ENCODE peak calls at places on chromosome 10, in eight cellular contexts. One of them, this sample, is unnamed. For H3K4me1 and H3K27me3, the result is how much of the 10 kb centered on the place peaks cover.

GRCh38 chr10:79446451-79447020 is 1.1 kb upstream of the ZCCHC24 start:
- DNase-seq in fibroblast of lung: no peak
- DNase-seq in GM12878: no peak
- DNase-seq in PC-3: peak
- DNase-seq in endothelial cell of umbilical vein: peak
- DNase-seq in K562: peak
- DNase-seq in mesenchymal stem cell: no peak
- DNase-seq in IMR-90: no peak
- DNase-seq in this sample: peak

GRCh38 chr10:16788125-16788524 is 29.1 kb downstream of the RSU1 start:
- DNase-seq in fibroblast of lung: no peak
- DNase-seq in GM12878: no peak
- DNase-seq in PC-3: no peak
- DNase-seq in endothelial cell of umbilical vein: no peak
- DNase-seq in K562: no peak
- DNase-seq in mesenchymal stem cell: no peak
- DNase-seq in IMR-90: no peak
- DNase-seq in this sample: no peak

GRCh38 chr10:62527019-62527827 is 153.1 kb downstream of the ZNF365 start:
- DNase-seq in fibroblast of lung: no peak
- DNase-seq in GM12878: peak
- DNase-seq in PC-3: no peak
- DNase-seq in endothelial cell of umbilical vein: no peak
- DNase-seq in K562: no peak
- DNase-seq in mesenchymal stem cell: no peak
- DNase-seq in IMR-90: no peak
- DNase-seq in this sample: no peak

GRCh38 chr10:72375585-72375984 is 20.9 kb upstream of the DNAJB12 start:
- DNase-seq in fibroblast of lung: no peak
- DNase-seq in GM12878: no peak
- DNase-seq in PC-3: peak
- DNase-seq in endothelial cell of umbilical vein: no peak
- DNase-seq in K562: peak
- DNase-seq in mesenchymal stem cell: no peak
- DNase-seq in IMR-90: no peak
- DNase-seq in this sample: no peak

GRCh38 chr10:71600856-71601255 is 118.7 kb downstream of the C10orf105 start:
- DNase-seq in fibroblast of lung: peak
- DNase-seq in GM12878: no peak
- DNase-seq in PC-3: peak
- DNase-seq in endothelial cell of umbilical vein: peak
- DNase-seq in K562: no peak
- DNase-seq in mesenchymal stem cell: peak
- DNase-seq in IMR-90: peak
- DNase-seq in this sample: no peak

GRCh38 chr10:75403144-75404022 is 1.8 kb upstream of the ZNF503 start:
- DNase-seq in fibroblast of lung: peak
- DNase-seq in GM12878: no peak
- DNase-seq in PC-3: peak
- DNase-seq in endothelial cell of umbilical vein: peak
- DNase-seq in K562: no peak
- DNase-seq in mesenchymal stem cell: peak
- DNase-seq in IMR-90: no peak
- DNase-seq in this sample: peak

GRCh38 chr10:99523251-99523773 is 9.4 kb upstream of the NKX2-3 start:
- DNase-seq in fibroblast of lung: no peak
- DNase-seq in GM12878: no peak
- DNase-seq in PC-3: no peak
- DNase-seq in endothelial cell of umbilical vein: no peak
- DNase-seq in K562: no peak
- DNase-seq in mesenchymal stem cell: peak
- DNase-seq in IMR-90: no peak
- DNase-seq in this sample: peak

GRCh38 chr10:114356786-114357588 is 47.3 kb downstream of the AFAP1L2 start:
- DNase-seq in fibroblast of lung: peak
- DNase-seq in GM12878: no peak
- DNase-seq in PC-3: peak
- DNase-seq in endothelial cell of umbilical vein: peak
- DNase-seq in K562: no peak
- DNase-seq in mesenchymal stem cell: peak
- DNase-seq in IMR-90: peak
- DNase-seq in this sample: no peak

GRCh38 chr10:126459878-126460481 is 71.7 kb upstream of the ADAM12 start:
- DNase-seq in fibroblast of lung: peak
- DNase-seq in GM12878: no peak
- DNase-seq in PC-3: peak
- DNase-seq in endothelial cell of umbilical vein: no peak
- DNase-seq in K562: no peak
- DNase-seq in mesenchymal stem cell: peak
- DNase-seq in IMR-90: peak
- DNase-seq in this sample: no peak

GRCh38 chr10:112402917-112403316 is 29.0 kb downstream of the ACSL5 start:
- DNase-seq in fibroblast of lung: no peak
- DNase-seq in GM12878: no peak
- DNase-seq in PC-3: no peak
- DNase-seq in endothelial cell of umbilical vein: no peak
- DNase-seq in K562: no peak
- DNase-seq in mesenchymal stem cell: no peak
- DNase-seq in IMR-90: no peak
- DNase-seq in this sample: no peak

GRCh38 chr10:25557136-25557535 is 376.9 kb upstream of the MYO3A start:
- DNase-seq in fibroblast of lung: peak
- DNase-seq in GM12878: no peak
- DNase-seq in PC-3: no peak
- DNase-seq in endothelial cell of umbilical vein: peak
- DNase-seq in K562: no peak
- DNase-seq in mesenchymal stem cell: peak
- DNase-seq in IMR-90: no peak
- DNase-seq in this sample: no peak

GRCh38 chr10:68594405-68594804 is 34.3 kb downstream of the TET1 start:
- DNase-seq in fibroblast of lung: peak
- DNase-seq in GM12878: no peak
- DNase-seq in PC-3: peak
- DNase-seq in endothelial cell of umbilical vein: no peak
- DNase-seq in K562: peak
- DNase-seq in mesenchymal stem cell: peak
- DNase-seq in IMR-90: peak
- DNase-seq in this sample: no peak

GRCh38 chr10:86786368-86786767 is 29.9 kb downstream of the BMPR1A start:
- DNase-seq in fibroblast of lung: no peak
- DNase-seq in GM12878: no peak
- DNase-seq in PC-3: no peak
- DNase-seq in endothelial cell of umbilical vein: no peak
- DNase-seq in K562: no peak
- DNase-seq in mesenchymal stem cell: peak
- DNase-seq in IMR-90: no peak
- DNase-seq in this sample: no peak

GRCh38 chr10:112904000-112904399 is 46.0 kb upstream of the TCF7L2 start:
- DNase-seq in fibroblast of lung: peak
- DNase-seq in GM12878: no peak
- DNase-seq in PC-3: peak
- DNase-seq in endothelial cell of umbilical vein: peak
- DNase-seq in K562: no peak
- DNase-seq in mesenchymal stem cell: peak
- DNase-seq in IMR-90: peak
- DNase-seq in this sample: peak

GRCh38 chr10:110600487-110601101 is 33.1 kb downstream of the SMC3 start:
- DNase-seq in fibroblast of lung: peak
- DNase-seq in GM12878: no peak
- DNase-seq in PC-3: peak
- DNase-seq in endothelial cell of umbilical vein: peak
- DNase-seq in K562: no peak
- DNase-seq in mesenchymal stem cell: peak
- DNase-seq in IMR-90: peak
- DNase-seq in this sample: no peak

GRCh38 chr10:69101451-69102095 is 13.7 kb downstream of the SRGN start:
- DNase-seq in fibroblast of lung: peak
- DNase-seq in GM12878: no peak
- DNase-seq in PC-3: peak
- DNase-seq in endothelial cell of umbilical vein: peak
- DNase-seq in K562: no peak
- DNase-seq in mesenchymal stem cell: peak
- DNase-seq in IMR-90: peak
- DNase-seq in this sample: no peak

GRCh38 chr10:30284860-30285594 is 64.1 kb downstream of the MTPAP start:
- DNase-seq in fibroblast of lung: peak
- DNase-seq in GM12878: peak
- DNase-seq in PC-3: peak
- DNase-seq in endothelial cell of umbilical vein: no peak
- DNase-seq in K562: no peak
- DNase-seq in mesenchymal stem cell: peak
- DNase-seq in IMR-90: no peak
- DNase-seq in this sample: no peak

GRCh38 chr10:8543361-8544056 is 489.0 kb downstream of the GATA3 start:
- DNase-seq in fibroblast of lung: no peak
- DNase-seq in GM12878: no peak
- DNase-seq in PC-3: peak
- DNase-seq in endothelial cell of umbilical vein: no peak
- DNase-seq in K562: no peak
- DNase-seq in mesenchymal stem cell: no peak
- DNase-seq in IMR-90: no peak
- DNase-seq in this sample: peak

DNA sequence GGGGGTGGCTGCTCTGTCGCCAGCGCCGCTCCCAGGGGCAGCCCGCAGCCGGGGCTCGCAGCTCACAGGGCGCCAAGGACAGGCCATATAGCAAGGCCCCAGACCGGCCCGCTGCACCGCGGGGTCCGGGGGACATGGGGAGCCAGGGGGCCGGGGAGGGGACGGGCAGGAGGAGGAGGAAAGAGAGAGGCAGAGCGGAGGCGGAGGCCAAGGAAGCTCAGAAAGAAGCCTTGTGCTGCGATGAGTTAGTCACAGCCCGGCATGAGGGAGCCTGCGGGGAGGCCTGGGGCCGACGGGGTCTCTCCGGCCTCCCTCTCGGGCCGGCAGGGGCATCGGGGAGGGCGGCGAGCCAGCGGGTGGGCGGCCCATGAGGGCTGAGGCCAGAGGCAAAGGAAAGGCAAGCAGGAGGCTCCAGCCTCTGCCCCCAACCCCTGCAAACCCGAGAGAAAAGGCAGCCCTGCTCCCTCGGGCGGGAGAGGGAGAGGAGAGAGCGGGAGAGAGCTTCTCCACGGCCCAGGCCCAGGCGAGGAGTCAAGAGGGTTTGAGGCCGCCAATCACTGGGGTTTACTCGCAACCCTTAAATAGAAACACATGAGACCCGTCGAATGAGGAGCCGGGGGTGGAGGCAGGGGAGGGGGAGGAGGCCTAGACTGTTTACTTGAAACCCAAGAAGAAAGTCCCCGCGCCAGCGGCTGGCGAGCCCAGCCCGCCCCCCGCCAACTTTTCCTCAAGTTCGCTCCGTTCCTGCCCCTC is 167.9 kb downstream of the NEURL1 start:
- DNase-seq in fibroblast of lung: peak
- DNase-seq in GM12878: no peak
- DNase-seq in PC-3: no peak
- DNase-seq in endothelial cell of umbilical vein: no peak
- DNase-seq in K562: no peak
- DNase-seq in mesenchymal stem cell: peak
- DNase-seq in IMR-90: peak
- DNase-seq in this sample: peak
- H3K9ac ChIP-seq in fibroblast of lung: peak
- H3K9ac ChIP-seq in GM12878: no peak
- H3K9ac ChIP-seq in PC-3: no peak
- H3K9ac ChIP-seq in endothelial cell of umbilical vein: no peak
- H3K9ac ChIP-seq in K562: no peak
- H3K9ac ChIP-seq in mesenchymal stem cell: peak
- H3K9ac ChIP-seq in IMR-90: peak
- H3K9ac ChIP-seq in this sample: peak

GRCh38 chr10:10193848-10194247 is 823.8 kb upstream of the CELF2 start:
- DNase-seq in fibroblast of lung: no peak
- DNase-seq in GM12878: no peak
- DNase-seq in PC-3: no peak
- DNase-seq in endothelial cell of umbilical vein: no peak
- DNase-seq in K562: no peak
- DNase-seq in mesenchymal stem cell: no peak
- DNase-seq in IMR-90: no peak
- DNase-seq in this sample: no peak
- H3K4me1 ChIP-seq in fibroblast of lung: under half
- H3K4me1 ChIP-seq in GM12878: under half
- H3K4me1 ChIP-seq in PC-3: under half
- H3K4me1 ChIP-seq in endothelial cell of umbilical vein: under half
- H3K4me1 ChIP-seq in K562: under half
- H3K4me1 ChIP-seq in mesenchymal stem cell: under half
- H3K4me1 ChIP-seq in IMR-90: under half
- H3K4me1 ChIP-seq in this sample: under half

DNA sequence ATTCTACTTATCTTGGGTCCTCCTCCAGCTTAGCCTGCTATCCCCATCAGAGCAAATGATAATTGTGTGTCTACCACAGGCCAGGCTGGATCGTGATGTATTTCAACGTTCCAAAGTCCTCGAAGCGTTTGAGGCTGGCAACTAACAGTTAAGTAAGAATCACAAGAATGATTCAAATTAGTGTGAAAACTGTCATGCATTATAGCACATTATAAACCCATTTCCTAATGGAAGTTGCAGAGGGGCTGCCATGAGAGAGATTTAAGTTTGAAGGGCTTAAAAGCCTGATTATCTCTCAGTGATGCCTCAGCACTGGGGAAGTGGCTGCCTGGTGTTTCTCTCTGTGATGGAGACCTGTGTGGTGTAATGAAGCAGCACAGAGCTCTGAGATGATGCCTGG is 119.1 kb downstream of the FRMD4A start:
- DNase-seq in fibroblast of lung: no peak
- DNase-seq in GM12878: no peak
- DNase-seq in PC-3: no peak
- DNase-seq in endothelial cell of umbilical vein: no peak
- DNase-seq in K562: no peak
- DNase-seq in mesenchymal stem cell: no peak
- DNase-seq in IMR-90: no peak
- DNase-seq in this sample: no peak
- H3K27me3 ChIP-seq in fibroblast of lung: under half
- H3K27me3 ChIP-seq in GM12878: under half
- H3K27me3 ChIP-seq in PC-3: under half
- H3K27me3 ChIP-seq in endothelial cell of umbilical vein: under half
- H3K27me3 ChIP-seq in K562: under half
- H3K27me3 ChIP-seq in mesenchymal stem cell: under half
- H3K27me3 ChIP-seq in IMR-90: under half
- H3K27me3 ChIP-seq in this sample: under half

GRCh38 chr10:119705434-119705831 is 20.4 kb upstream of the INPP5F start:
- DNase-seq in fibroblast of lung: no peak
- DNase-seq in GM12878: peak
- DNase-seq in PC-3: no peak
- DNase-seq in endothelial cell of umbilical vein: no peak
- DNase-seq in K562: no peak
- DNase-seq in mesenchymal stem cell: no peak
- DNase-seq in IMR-90: no peak
- DNase-seq in this sample: no peak
- H3K9ac ChIP-seq in fibroblast of lung: no peak
- H3K9ac ChIP-seq in GM12878: peak
- H3K9ac ChIP-seq in PC-3: no peak
- H3K9ac ChIP-seq in endothelial cell of umbilical vein: no peak
- H3K9ac ChIP-seq in K562: no peak
- H3K9ac ChIP-seq in mesenchymal stem cell: no peak
- H3K9ac ChIP-seq in IMR-90: no peak
- H3K9ac ChIP-seq in this sample: no peak

GRCh38 chr10:12504176-12504575 is 154.8 kb downstream of the CAMK1D start:
- DNase-seq in fibroblast of lung: no peak
- DNase-seq in GM12878: no peak
- DNase-seq in PC-3: no peak
- DNase-seq in endothelial cell of umbilical vein: no peak
- DNase-seq in K562: no peak
- DNase-seq in mesenchymal stem cell: no peak
- DNase-seq in IMR-90: no peak
- DNase-seq in this sample: peak
- H3K4me1 ChIP-seq in fibroblast of lung: under half
- H3K4me1 ChIP-seq in GM12878: under half
- H3K4me1 ChIP-seq in PC-3: under half
- H3K4me1 ChIP-seq in endothelial cell of umbilical vein: under half
- H3K4me1 ChIP-seq in K562: under half
- H3K4me1 ChIP-seq in mesenchymal stem cell: under half
- H3K4me1 ChIP-seq in IMR-90: under half
- H3K4me1 ChIP-seq in this sample: under half

GRCh38 chr10:100802196-100802595 is 56.8 kb downstream of the PAX2 start:
- DNase-seq in fibroblast of lung: no peak
- DNase-seq in GM12878: no peak
- DNase-seq in PC-3: no peak
- DNase-seq in endothelial cell of umbilical vein: no peak
- DNase-seq in K562: no peak
- DNase-seq in mesenchymal stem cell: no peak
- DNase-seq in IMR-90: no peak
- DNase-seq in this sample: no peak
- H3K27me3 ChIP-seq in fibroblast of lung: under half
- H3K27me3 ChIP-seq in GM12878: under half
- H3K27me3 ChIP-seq in PC-3: half or more
- H3K27me3 ChIP-seq in endothelial cell of umbilical vein: under half
- H3K27me3 ChIP-seq in K562: under half
- H3K27me3 ChIP-seq in mesenchymal stem cell: half or more
- H3K27me3 ChIP-seq in IMR-90: half or more
- H3K27me3 ChIP-seq in this sample: under half

This sample was measured in colonic mucosa.